ENCODE peak calls at places on chromosomes 12 and 14, in seven cellular contexts. One of them, this sample, is unnamed. For H3K27me3, the result is how much of the 10 kb centered on the place peaks cover.

GRCh38 chr14:23636317-23637211 is at the start of gene DHRS2:
- DNase-seq in body of pancreas: peak
- DNase-seq in left lung: no peak
- DNase-seq in WERI-Rb-1: no peak
- DNase-seq in psoas muscle: no peak
- DNase-seq in esophagus squamous epithelium: no peak
- DNase-seq in H9: no peak
- DNase-seq in this sample: no peak

GRCh38 chr12:53710098-53710497 is 17.2 kb downstream of the CALCOCO1 start:
- DNase-seq in body of pancreas: no peak
- DNase-seq in left lung: no peak
- DNase-seq in WERI-Rb-1: no peak
- DNase-seq in psoas muscle: no peak
- DNase-seq in esophagus squamous epithelium: no peak
- DNase-seq in H9: no peak
- DNase-seq in this sample: no peak

GRCh38 chr12:96711364-96711763 is 195.7 kb upstream of the NEDD1 start:
- DNase-seq in body of pancreas: no peak
- DNase-seq in left lung: no peak
- DNase-seq in WERI-Rb-1: no peak
- DNase-seq in psoas muscle: no peak
- DNase-seq in esophagus squamous epithelium: no peak
- DNase-seq in H9: no peak
- DNase-seq in this sample: no peak

GRCh38 chr12:2794261-2794735 is 472 bp upstream of the FKBP4 start:
- DNase-seq in body of pancreas: no peak
- DNase-seq in left lung: peak
- DNase-seq in WERI-Rb-1: no peak
- DNase-seq in psoas muscle: peak
- DNase-seq in esophagus squamous epithelium: no peak
- DNase-seq in H9: no peak
- DNase-seq in this sample: no peak

GRCh38 chr12:9149372-9149771 is 33.7 kb upstream of the A2M start:
- DNase-seq in body of pancreas: no peak
- DNase-seq in left lung: no peak
- DNase-seq in WERI-Rb-1: no peak
- DNase-seq in psoas muscle: no peak
- DNase-seq in esophagus squamous epithelium: no peak
- DNase-seq in H9: peak
- DNase-seq in this sample: no peak

GRCh38 chr12:52139579-52140062 is 52.2 kb downstream of the KRT80 start:
- DNase-seq in body of pancreas: peak
- DNase-seq in left lung: no peak
- DNase-seq in WERI-Rb-1: peak
- DNase-seq in psoas muscle: no peak
- DNase-seq in esophagus squamous epithelium: no peak
- DNase-seq in H9: peak
- DNase-seq in this sample: peak

GRCh38 chr12:102954143-102954542 is 3.3 kb upstream of the ASCL1 start:
- DNase-seq in body of pancreas: no peak
- DNase-seq in left lung: no peak
- DNase-seq in WERI-Rb-1: no peak
- DNase-seq in psoas muscle: no peak
- DNase-seq in esophagus squamous epithelium: no peak
- DNase-seq in H9: no peak
- DNase-seq in this sample: no peak

GRCh38 chr14:51014086-51014485 is 69.8 kb upstream of the PYGL start:
- DNase-seq in body of pancreas: no peak
- DNase-seq in left lung: no peak
- DNase-seq in WERI-Rb-1: peak
- DNase-seq in psoas muscle: peak
- DNase-seq in esophagus squamous epithelium: no peak
- DNase-seq in H9: no peak
- DNase-seq in this sample: no peak

GRCh38 chr12:11860026-11860425 is 210.6 kb downstream of the ETV6 start:
- DNase-seq in body of pancreas: no peak
- DNase-seq in left lung: no peak
- DNase-seq in WERI-Rb-1: no peak
- DNase-seq in psoas muscle: no peak
- DNase-seq in esophagus squamous epithelium: no peak
- DNase-seq in H9: no peak
- DNase-seq in this sample: no peak

GRCh38 chr12:48999371-49000131 is at the start of gene DDN:
- DNase-seq in body of pancreas: peak
- DNase-seq in left lung: peak
- DNase-seq in WERI-Rb-1: peak
- DNase-seq in psoas muscle: peak
- DNase-seq in esophagus squamous epithelium: no peak
- DNase-seq in H9: peak
- DNase-seq in this sample: no peak

GRCh38 chr12:48956279-48957140 is 777 bp downstream of the ARF3 start:
- DNase-seq in body of pancreas: peak
- DNase-seq in left lung: peak
- DNase-seq in WERI-Rb-1: peak
- DNase-seq in psoas muscle: peak
- DNase-seq in esophagus squamous epithelium: no peak
- DNase-seq in H9: peak
- DNase-seq in this sample: peak

GRCh38 chr14:85415015-85415712 is 114.8 kb upstream of the FLRT2 start:
- DNase-seq in body of pancreas: peak
- DNase-seq in left lung: no peak
- DNase-seq in WERI-Rb-1: no peak
- DNase-seq in psoas muscle: peak
- DNase-seq in esophagus squamous epithelium: no peak
- DNase-seq in H9: peak
- DNase-seq in this sample: peak

GRCh38 chr12:103677905-103678304 is 90.8 kb downstream of the STAB2 start:
- DNase-seq in body of pancreas: no peak
- DNase-seq in left lung: no peak
- DNase-seq in WERI-Rb-1: no peak
- DNase-seq in psoas muscle: no peak
- DNase-seq in esophagus squamous epithelium: no peak
- DNase-seq in H9: no peak
- DNase-seq in this sample: no peak

GRCh38 chr14:63986789-63987533 is 134.2 kb downstream of the SYNE2 start:
- DNase-seq in body of pancreas: no peak
- DNase-seq in left lung: no peak
- DNase-seq in WERI-Rb-1: no peak
- DNase-seq in psoas muscle: no peak
- DNase-seq in esophagus squamous epithelium: no peak
- DNase-seq in H9: no peak
- DNase-seq in this sample: peak

GRCh38 chr14:55929136-55929535 is 189.1 kb upstream of the PELI2 start:
- DNase-seq in body of pancreas: no peak
- DNase-seq in left lung: no peak
- DNase-seq in WERI-Rb-1: no peak
- DNase-seq in psoas muscle: no peak
- DNase-seq in esophagus squamous epithelium: no peak
- DNase-seq in H9: no peak
- DNase-seq in this sample: no peak

GRCh38 chr14:29900609-29901350 is 26.9 kb downstream of the PRKD1 start:
- DNase-seq in body of pancreas: no peak
- DNase-seq in left lung: no peak
- DNase-seq in WERI-Rb-1: no peak
- DNase-seq in psoas muscle: no peak
- DNase-seq in esophagus squamous epithelium: no peak
- DNase-seq in H9: no peak
- DNase-seq in this sample: no peak

GRCh38 chr14:36857842-36858445 is 196.3 kb downstream of the PAX9 start:
- DNase-seq in body of pancreas: no peak
- DNase-seq in left lung: no peak
- DNase-seq in WERI-Rb-1: no peak
- DNase-seq in psoas muscle: peak
- DNase-seq in esophagus squamous epithelium: no peak
- DNase-seq in H9: no peak
- DNase-seq in this sample: no peak

GRCh38 chr14:35301334-35302210 is 9.4 kb downstream of the PSMA6 start:
- DNase-seq in body of pancreas: no peak
- DNase-seq in left lung: no peak
- DNase-seq in WERI-Rb-1: no peak
- DNase-seq in psoas muscle: no peak
- DNase-seq in esophagus squamous epithelium: no peak
- DNase-seq in H9: no peak
- DNase-seq in this sample: no peak

GRCh38 chr14:35302211-35302528 is 10.0 kb downstream of the PSMA6 start:
- DNase-seq in body of pancreas: no peak
- DNase-seq in left lung: no peak
- DNase-seq in WERI-Rb-1: no peak
- DNase-seq in psoas muscle: no peak
- DNase-seq in esophagus squamous epithelium: no peak
- DNase-seq in H9: no peak
- DNase-seq in this sample: no peak

GRCh38 chr14:35299708-35300107 is 7.5 kb downstream of the PSMA6 start:
- DNase-seq in body of pancreas: no peak
- DNase-seq in left lung: no peak
- DNase-seq in WERI-Rb-1: no peak
- DNase-seq in psoas muscle: no peak
- DNase-seq in esophagus squamous epithelium: no peak
- DNase-seq in H9: no peak
- DNase-seq in this sample: no peak

GRCh38 chr14:35297677-35298076 is 5.5 kb downstream of the PSMA6 start:
- DNase-seq in body of pancreas: no peak
- DNase-seq in left lung: no peak
- DNase-seq in WERI-Rb-1: no peak
- DNase-seq in psoas muscle: no peak
- DNase-seq in esophagus squamous epithelium: no peak
- DNase-seq in H9: no peak
- DNase-seq in this sample: no peak

GRCh38 chr14:35300228-35300627 is 8.0 kb downstream of the PSMA6 start:
- DNase-seq in body of pancreas: no peak
- DNase-seq in left lung: no peak
- DNase-seq in WERI-Rb-1: no peak
- DNase-seq in psoas muscle: no peak
- DNase-seq in esophagus squamous epithelium: no peak
- DNase-seq in H9: no peak
- DNase-seq in this sample: no peak
- H3K27ac ChIP-seq in body of pancreas: no peak
- H3K27ac ChIP-seq in left lung: peak
- H3K27ac ChIP-seq in WERI-Rb-1: no peak
- H3K27ac ChIP-seq in psoas muscle: peak
- H3K27ac ChIP-seq in esophagus squamous epithelium: no peak
- H3K27ac ChIP-seq in H9: no peak
- H3K27ac ChIP-seq in this sample: peak

DNA sequence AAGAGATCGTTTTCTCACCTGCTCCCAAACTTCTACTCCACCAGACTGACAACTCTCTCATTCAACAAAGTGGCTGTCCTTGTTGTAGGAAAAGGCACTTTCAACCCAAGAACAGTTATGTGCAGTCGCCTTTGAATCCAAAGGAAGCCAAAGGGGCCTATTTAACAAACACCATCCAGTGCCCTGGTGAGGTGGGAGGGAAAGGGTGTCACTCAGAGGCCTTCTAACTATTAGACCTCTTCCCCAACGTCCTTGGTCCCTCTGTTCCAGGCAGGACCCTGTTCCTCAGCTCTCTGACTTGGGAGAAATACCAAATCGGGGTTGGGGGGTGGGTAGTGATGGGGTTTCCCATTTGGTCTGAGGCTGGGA is 3.2 kb downstream of the SIX4 start:
- DNase-seq in body of pancreas: no peak
- DNase-seq in left lung: no peak
- DNase-seq in WERI-Rb-1: no peak
- DNase-seq in psoas muscle: no peak
- DNase-seq in esophagus squamous epithelium: no peak
- DNase-seq in H9: no peak
- DNase-seq in this sample: no peak
- H3K27me3 ChIP-seq in body of pancreas: under half
- H3K27me3 ChIP-seq in left lung: under half
- H3K27me3 ChIP-seq in WERI-Rb-1: under half
- H3K27me3 ChIP-seq in psoas muscle: under half
- H3K27me3 ChIP-seq in esophagus squamous epithelium: under half
- H3K27me3 ChIP-seq in H9: under half
- H3K27me3 ChIP-seq in this sample: under half

GRCh38 chr14:88612981-88613380 is 50.1 kb downstream of the ZC3H14 start:
- DNase-seq in body of pancreas: no peak
- DNase-seq in left lung: no peak
- DNase-seq in WERI-Rb-1: no peak
- DNase-seq in psoas muscle: no peak
- DNase-seq in esophagus squamous epithelium: no peak
- DNase-seq in H9: no peak
- DNase-seq in this sample: no peak

GRCh38 chr14:88611878-88612277 is 49.0 kb downstream of the ZC3H14 start:
- DNase-seq in body of pancreas: no peak
- DNase-seq in left lung: no peak
- DNase-seq in WERI-Rb-1: no peak
- DNase-seq in psoas muscle: no peak
- DNase-seq in esophagus squamous epithelium: no peak
- DNase-seq in H9: no peak
- DNase-seq in this sample: no peak

GRCh38 chr14:88614218-88614907 is 51.5 kb downstream of the ZC3H14 start:
- DNase-seq in body of pancreas: no peak
- DNase-seq in left lung: no peak
- DNase-seq in WERI-Rb-1: no peak
- DNase-seq in psoas muscle: no peak
- DNase-seq in esophagus squamous epithelium: no peak
- DNase-seq in H9: no peak
- DNase-seq in this sample: no peak

GRCh38 chr14:88616697-88617096 is 53.9 kb downstream of the ZC3H14 start:
- DNase-seq in body of pancreas: no peak
- DNase-seq in left lung: no peak
- DNase-seq in WERI-Rb-1: no peak
- DNase-seq in psoas muscle: no peak
- DNase-seq in esophagus squamous epithelium: no peak
- DNase-seq in H9: no peak
- DNase-seq in this sample: no peak

GRCh38 chr14:88613552-88614010 is 50.7 kb downstream of the ZC3H14 start:
- DNase-seq in body of pancreas: peak
- DNase-seq in left lung: no peak
- DNase-seq in WERI-Rb-1: no peak
- DNase-seq in psoas muscle: no peak
- DNase-seq in esophagus squamous epithelium: no peak
- DNase-seq in H9: no peak
- DNase-seq in this sample: peak
- H3K27ac ChIP-seq in body of pancreas: peak
- H3K27ac ChIP-seq in left lung: no peak
- H3K27ac ChIP-seq in WERI-Rb-1: no peak
- H3K27ac ChIP-seq in psoas muscle: no peak
- H3K27ac ChIP-seq in esophagus squamous epithelium: no peak
- H3K27ac ChIP-seq in H9: no peak
- H3K27ac ChIP-seq in this sample: no peak

GRCh38 chr14:69877492-69877891 is 1.7 kb upstream of the SMOC1 start:
- DNase-seq in body of pancreas: no peak
- DNase-seq in left lung: no peak
- DNase-seq in WERI-Rb-1: peak
- DNase-seq in psoas muscle: no peak
- DNase-seq in esophagus squamous epithelium: no peak
- DNase-seq in H9: no peak
- DNase-seq in this sample: peak

GRCh38 chr14:69879175-69880047 is at the start of gene SMOC1:
- DNase-seq in body of pancreas: peak
- DNase-seq in left lung: peak
- DNase-seq in WERI-Rb-1: peak
- DNase-seq in psoas muscle: peak
- DNase-seq in esophagus squamous epithelium: no peak
- DNase-seq in H9: peak
- DNase-seq in this sample: no peak

GRCh38 chr14:69878251-69878650 is 965 bp upstream of the SMOC1 start:
- DNase-seq in body of pancreas: no peak
- DNase-seq in left lung: no peak
- DNase-seq in WERI-Rb-1: no peak
- DNase-seq in psoas muscle: no peak
- DNase-seq in esophagus squamous epithelium: no peak
- DNase-seq in H9: no peak
- DNase-seq in this sample: no peak

GRCh38 chr14:69876221-69876847 is 2.9 kb upstream of the SMOC1 start:
- DNase-seq in body of pancreas: no peak
- DNase-seq in left lung: no peak
- DNase-seq in WERI-Rb-1: no peak
- DNase-seq in psoas muscle: no peak
- DNase-seq in esophagus squamous epithelium: no peak
- DNase-seq in H9: no peak
- DNase-seq in this sample: no peak

GRCh38 chr14:69876848-69877306 is 2.3 kb upstream of the SMOC1 start:
- DNase-seq in body of pancreas: peak
- DNase-seq in left lung: no peak
- DNase-seq in WERI-Rb-1: no peak
- DNase-seq in psoas muscle: no peak
- DNase-seq in esophagus squamous epithelium: no peak
- DNase-seq in H9: no peak
- DNase-seq in this sample: no peak
- H3K27me3 ChIP-seq in body of pancreas: under half
- H3K27me3 ChIP-seq in left lung: under half
- H3K27me3 ChIP-seq in WERI-Rb-1: under half
- H3K27me3 ChIP-seq in psoas muscle: under half
- H3K27me3 ChIP-seq in esophagus squamous epithelium: under half
- H3K27me3 ChIP-seq in H9: under half
- H3K27me3 ChIP-seq in this sample: under half

This sample was measured in small intestine.